ENCODE peak calls at places on chromosomes 6 and 20, in seven cellular contexts. O is stomach, Q is fibroblast of lung, C is esophagus squamous epithelium, E is neural progenitor cell, H is HepG2, R is mucosa of descending colon. J is an unnamed sample.

GRCh38 chr6:30329331-30329730 is 2.6 kb downstream of the TRIM39 start:
- DNase-seq in O (peak; percentile 30), Q (no peak), C (no peak), E (no peak), H (no peak), R (no peak), J (peak; percentile 17)

GRCh38 chr6:92962846-92963245 is 456.5 kb downstream of the EPHA7 start:
- DNase-seq in O (no peak), Q (no peak), C (no peak), E (no peak), H (no peak), R (no peak), J (no peak)

GRCh38 chr6:89371849-89372505 is 19.5 kb upstream of the UBE2J1 start:
- DNase-seq in O (peak; percentile 80), Q (peak; percentile 36), C (peak; percentile 23), E (peak; percentile 84), H (peak; percentile 47), R (peak; percentile 88), J (peak; percentile 78)

GRCh38 chr6:79070206-79070825 is 7.7 kb downstream of the PHIP start:
- DNase-seq in O (no peak), Q (peak; percentile 33), C (no peak), E (no peak), H (no peak), R (no peak), J (no peak)

GRCh38 chr20:3101737-3102574 is 17.4 kb upstream of the AVP start:
- DNase-seq in O (no peak), Q (no peak), C (no peak), E (no peak), H (no peak), R (no peak), J (no peak)

GRCh38 chr20:57866250-57867106 is 156.7 kb upstream of the PMEPA1 start:
- DNase-seq in O (no peak), Q (no peak), C (no peak), E (no peak), H (no peak), R (no peak), J (no peak)

GRCh38 chr6:45835725-45836437 is 179.8 kb downstream of the CLIC5 start:
- DNase-seq in O (no peak), Q (no peak), C (no peak), E (no peak), H (no peak), R (no peak), J (no peak)

GRCh38 chr20:3168079-3168828 is 5.1 kb downstream of the LZTS3 start:
- DNase-seq in O (peak; percentile 78), Q (no peak), C (no peak), E (peak; percentile 77), H (peak; percentile 86), R (peak; percentile 62), J (peak; percentile 49)

GRCh38 chr6:54980511-54981275 is 134.1 kb downstream of the FAM83B start:
- DNase-seq in O (no peak), Q (peak; percentile 98), C (no peak), E (no peak), H (no peak), R (no peak), J (no peak)

GRCh38 chr6:157688960-157689599 is 134.0 kb upstream of the SNX9 start:
- DNase-seq in O (peak; percentile 65), Q (no peak), C (no peak), E (peak; percentile 64), H (no peak), R (peak; percentile 61), J (no peak)

DNA sequence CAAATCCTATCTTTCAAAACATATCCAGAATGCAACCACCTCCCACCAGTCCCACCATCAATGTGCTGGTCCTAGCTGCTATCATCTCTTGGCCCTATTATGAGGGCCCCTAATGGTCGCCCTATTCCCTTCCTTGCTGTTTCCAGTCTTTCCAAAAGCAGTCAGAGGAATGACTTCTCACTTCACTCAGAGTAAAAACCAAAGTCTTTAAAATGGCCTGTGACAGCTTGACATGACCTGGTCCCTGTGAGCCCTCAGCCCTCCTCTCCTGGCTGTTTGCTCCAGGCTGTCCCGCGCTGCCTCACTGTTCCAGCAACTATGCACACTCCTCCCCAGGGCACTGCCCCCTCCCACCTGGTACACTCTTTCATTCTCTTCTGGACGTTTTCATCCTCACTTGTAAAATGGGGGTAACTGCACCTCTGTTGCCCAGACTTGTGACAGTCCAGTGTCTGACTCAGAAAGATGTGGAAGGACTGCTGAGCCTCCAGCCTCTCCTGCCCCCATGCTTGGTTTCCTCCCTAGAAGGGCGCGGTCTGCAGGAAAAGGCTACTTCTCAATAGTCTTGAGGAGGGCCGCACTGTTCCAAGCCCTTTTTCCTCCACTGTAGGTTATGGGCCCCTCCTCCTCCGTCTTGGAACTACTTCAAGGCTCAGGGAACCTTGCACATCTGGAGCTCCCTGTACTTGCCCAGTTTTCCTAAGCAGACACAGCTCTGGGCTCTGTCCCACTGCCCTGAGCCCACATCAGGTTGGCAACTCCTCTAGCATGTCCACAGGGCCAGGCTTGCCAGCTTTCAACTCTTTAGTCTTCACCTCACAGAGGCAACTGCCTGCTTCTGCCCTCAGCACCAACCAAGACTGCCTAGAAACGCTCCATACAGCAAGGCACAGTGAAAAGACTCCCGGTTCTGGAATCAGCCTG is 64.7 kb downstream of the MYH7B start:
- DNase-seq in O (no peak), Q (no peak), C (no peak), E (no peak), H (no peak), R (no peak), J (no peak)
- TF ChIP-seq CTCF in O (no peak), Q (no peak), C (no peak), E (no peak), H (no peak), R (no peak), J (no peak)

GRCh38 chr6:72623808-72624207 is 1.9 kb downstream of the KCNQ5 start:
- DNase-seq in O (no peak), Q (no peak), C (no peak), E (no peak), H (no peak), R (no peak), J (no peak)
- H3K4me3 ChIP-seq in O (no peak overlapping the region), Q (peak overlapping the region; percentile 80), C (no peak overlapping the region), E (no peak overlapping the region), H (no peak overlapping the region), R (no peak overlapping the region), J (no peak overlapping the region)

GRCh38 chr6:95599691-95600090 is 22.4 kb downstream of the MANEA start:
- DNase-seq in O (no peak), Q (no peak), C (no peak), E (no peak), H (no peak), R (no peak), J (no peak)
- TF ChIP-seq CTCF in O (no peak), Q (no peak), C (no peak), E (no peak), H (no peak), R (no peak), J (no peak)

GRCh38 chr20:47499053-47499452 is 2.6 kb upstream of the NCOA3 start:
- DNase-seq in O (no peak), Q (no peak), C (no peak), E (no peak), H (no peak), R (no peak), J (no peak)
- H3K4me3 ChIP-seq in O (no peak overlapping the region), Q (no peak overlapping the region), C (no peak overlapping the region), E (no peak overlapping the region), H (no peak overlapping the region), R (no peak overlapping the region), J (no peak overlapping the region)

DNA sequence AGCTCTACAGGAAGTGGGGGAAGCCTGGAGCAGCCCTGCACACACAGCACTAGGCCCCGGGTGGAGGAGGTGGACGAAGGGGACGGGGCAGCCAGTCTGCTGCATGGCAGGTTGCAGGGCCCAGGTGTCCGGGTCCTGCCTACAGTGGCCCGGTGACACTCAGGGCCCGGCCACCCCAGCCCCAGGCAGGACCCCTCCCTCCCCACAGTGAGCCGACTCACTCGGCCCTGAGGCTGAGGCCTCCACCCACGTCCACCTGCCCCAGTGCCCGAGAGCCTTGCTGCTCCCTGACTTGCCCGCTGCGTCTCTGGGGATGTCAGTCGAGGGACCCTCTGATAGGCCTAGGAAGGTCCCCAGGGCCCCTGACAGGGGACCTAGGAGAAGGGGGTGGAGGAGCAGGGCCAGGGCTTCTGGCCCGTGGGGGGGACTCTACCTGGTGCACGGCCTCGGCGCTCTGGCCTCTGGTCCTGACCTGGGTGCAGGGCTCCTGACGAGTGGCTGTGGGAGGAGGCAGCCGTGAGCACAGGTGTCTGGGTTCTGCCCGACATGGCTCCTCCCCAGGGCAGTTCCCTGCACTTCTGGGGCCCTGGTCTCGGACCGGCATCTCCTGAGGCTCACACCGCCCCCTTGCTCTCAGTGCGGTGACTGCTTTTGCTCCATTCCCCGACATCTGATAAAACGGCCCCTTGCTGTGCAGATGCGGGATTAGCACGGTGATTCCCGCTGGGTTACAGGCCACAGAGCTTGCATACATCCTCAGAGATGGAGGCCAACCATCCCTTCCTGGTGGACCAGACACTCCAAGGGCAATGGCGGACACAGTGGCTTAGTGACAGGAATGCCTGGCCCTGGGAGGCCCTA is 20.1 kb downstream of the FRMD1 start:
- DNase-seq in O (no peak), Q (no peak), C (no peak), E (peak; percentile 27), H (no peak), R (peak; percentile 25), J (no peak)
- TF ChIP-seq CTCF in O (no peak), Q (no peak), C (no peak), E (peak; percentile 18), H (peak; percentile 55), R (no peak), J (no peak)

GRCh38 chr6:136873733-136874132 is 48.4 kb upstream of the SLC35D3 start:
- DNase-seq in O (no peak), Q (peak; percentile 49), C (no peak), E (no peak), H (no peak), R (no peak), J (no peak)
- H3K4me3 ChIP-seq in O (no peak overlapping the region), Q (no peak overlapping the region), C (no peak overlapping the region), E (no peak overlapping the region), H (no peak overlapping the region), R (no peak overlapping the region), J (no peak overlapping the region)

J was measured in left ventricle myocardium inferior.